ENCODE peak calls at places on chromosomes 16 and 17, in seven cellular contexts. One of them, this sample, is unnamed.

GRCh38 chr16:50114357-50115129 is 38.6 kb upstream of the TENT4B start:
- DNase-seq in pancreas: no peak
- DNase-seq in H9: peak; percentile 30
- DNase-seq in mesendoderm: peak; percentile 77
- DNase-seq in body of pancreas: no peak
- DNase-seq in RWPE1: peak; percentile 15
- DNase-seq in tibial nerve: no peak
- DNase-seq in this sample: no peak

GRCh38 chr17:72119963-72120877 is 600 bp upstream of the SOX9 start:
- DNase-seq in H9: peak; percentile 76
- DNase-seq in RWPE1: peak; percentile 63
- DNase-seq in body of pancreas: peak; percentile 71
- DNase-seq in mesendoderm: peak; percentile 82
- DNase-seq in tibial nerve: peak; percentile 23
- DNase-seq in pancreas: peak; percentile 80
- DNase-seq in this sample: peak; percentile 72

GRCh38 chr16:85926370-85926769 is 27.4 kb downstream of the IRF8 start:
- DNase-seq in RWPE1: no peak
- DNase-seq in H9: no peak
- DNase-seq in body of pancreas: no peak
- DNase-seq in mesendoderm: peak; percentile 51
- DNase-seq in pancreas: no peak
- DNase-seq in tibial nerve: no peak
- DNase-seq in this sample: no peak

GRCh38 chr16:22232277-22233049 is 26.4 kb downstream of the EEF2K start:
- DNase-seq in mesendoderm: no peak
- DNase-seq in tibial nerve: no peak
- DNase-seq in pancreas: peak; percentile 80
- DNase-seq in RWPE1: peak; percentile 66
- DNase-seq in body of pancreas: peak; percentile 92
- DNase-seq in H9: no peak
- DNase-seq in this sample: peak; percentile 77

GRCh38 chr16:89779231-89779912 is 37.1 kb downstream of the FANCA start:
- DNase-seq in pancreas: no peak
- DNase-seq in RWPE1: no peak
- DNase-seq in body of pancreas: no peak
- DNase-seq in H9: no peak
- DNase-seq in mesendoderm: no peak
- DNase-seq in tibial nerve: no peak
- DNase-seq in this sample: no peak

GRCh38 chr17:6047966-6048365 is 22.2 kb upstream of the WSCD1 start:
- DNase-seq in H9: no peak
- DNase-seq in pancreas: no peak
- DNase-seq in mesendoderm: no peak
- DNase-seq in body of pancreas: no peak
- DNase-seq in tibial nerve: no peak
- DNase-seq in RWPE1: no peak
- DNase-seq in this sample: no peak

GRCh38 chr16:79717324-79717848 is 116.8 kb upstream of the MAF start:
- DNase-seq in mesendoderm: peak; percentile 52
- DNase-seq in body of pancreas: no peak
- DNase-seq in pancreas: no peak
- DNase-seq in H9: no peak
- DNase-seq in tibial nerve: no peak
- DNase-seq in RWPE1: no peak
- DNase-seq in this sample: no peak

GRCh38 chr16:66414891-66415290 is 12.2 kb upstream of the BEAN1 start:
- DNase-seq in mesendoderm: no peak
- DNase-seq in tibial nerve: no peak
- DNase-seq in pancreas: no peak
- DNase-seq in body of pancreas: no peak
- DNase-seq in H9: no peak
- DNase-seq in RWPE1: no peak
- DNase-seq in this sample: no peak

GRCh38 chr16:73615256-73615655 is 567.3 kb upstream of the ZFHX3 start:
- DNase-seq in tibial nerve: no peak
- DNase-seq in RWPE1: no peak
- DNase-seq in mesendoderm: no peak
- DNase-seq in body of pancreas: no peak
- DNase-seq in H9: no peak
- DNase-seq in pancreas: no peak
- DNase-seq in this sample: no peak

GRCh38 chr16:2023098-2023925 is 3.4 kb upstream of the NHERF2 start:
- DNase-seq in RWPE1: peak; percentile 89
- DNase-seq in pancreas: peak; percentile 99
- DNase-seq in body of pancreas: peak; percentile 95
- DNase-seq in tibial nerve: peak; percentile 94
- DNase-seq in H9: peak; percentile 94
- DNase-seq in mesendoderm: peak; percentile 90
- DNase-seq in this sample: peak; percentile 96

GRCh38 chr17:75878174-75878998 is at the start of gene TRIM47:
- DNase-seq in RWPE1: peak; percentile 52
- DNase-seq in mesendoderm: peak; percentile 77
- DNase-seq in tibial nerve: peak; percentile 43
- DNase-seq in H9: peak; percentile 69
- DNase-seq in pancreas: peak; percentile 87
- DNase-seq in body of pancreas: peak; percentile 65
- DNase-seq in this sample: peak; percentile 82

GRCh38 chr17:64343833-64344637 is 46.6 kb downstream of the PECAM1 start:
- DNase-seq in pancreas: no peak
- DNase-seq in tibial nerve: peak; percentile 65
- DNase-seq in body of pancreas: peak; percentile 58
- DNase-seq in mesendoderm: peak; percentile 19
- DNase-seq in H9: no peak
- DNase-seq in RWPE1: no peak
- DNase-seq in this sample: peak; percentile 86

GRCh38 chr17:82815790-82816305 is 24.0 kb downstream of the ZNF750 start:
- DNase-seq in tibial nerve: no peak
- DNase-seq in pancreas: no peak
- DNase-seq in mesendoderm: no peak
- DNase-seq in RWPE1: no peak
- DNase-seq in body of pancreas: no peak
- DNase-seq in H9: no peak
- DNase-seq in this sample: no peak

GRCh38 chr17:32518856-32519768 is 32.3 kb downstream of the CDK5R1 start:
- DNase-seq in tibial nerve: no peak
- DNase-seq in body of pancreas: peak; percentile 42
- DNase-seq in pancreas: peak; percentile 73
- DNase-seq in mesendoderm: peak; percentile 96
- DNase-seq in H9: peak; percentile 94
- DNase-seq in RWPE1: peak; percentile 64
- DNase-seq in this sample: peak; percentile 72

GRCh38 chr16:23274968-23275367 is 27.1 kb upstream of the SCNN1B start:
- DNase-seq in pancreas: no peak
- DNase-seq in body of pancreas: no peak
- DNase-seq in mesendoderm: peak; percentile 84
- DNase-seq in tibial nerve: no peak
- DNase-seq in RWPE1: no peak
- DNase-seq in H9: peak; percentile 48
- DNase-seq in this sample: no peak

GRCh38 chr17:62405451-62405850 is 18.2 kb upstream of the METTL2A start:
- DNase-seq in H9: no peak
- DNase-seq in tibial nerve: no peak
- DNase-seq in body of pancreas: no peak
- DNase-seq in pancreas: no peak
- DNase-seq in RWPE1: no peak
- DNase-seq in mesendoderm: no peak
- DNase-seq in this sample: no peak

GRCh38 chr17:33520404-33521032 is 227.4 kb upstream of the ASIC2 start:
- DNase-seq in H9: peak; percentile 85
- DNase-seq in pancreas: peak; percentile 76
- DNase-seq in tibial nerve: peak; percentile 23
- DNase-seq in body of pancreas: peak; percentile 58
- DNase-seq in RWPE1: peak; percentile 55
- DNase-seq in mesendoderm: peak; percentile 67
- DNase-seq in this sample: no peak

GRCh38 chr16:78464833-78465232 is 365.4 kb downstream of the WWOX start:
- DNase-seq in tibial nerve: no peak
- DNase-seq in H9: no peak
- DNase-seq in RWPE1: no peak
- DNase-seq in body of pancreas: no peak
- DNase-seq in pancreas: no peak
- DNase-seq in mesendoderm: no peak
- DNase-seq in this sample: no peak

GRCh38 chr17:64281962-64282752 is 19.1 kb upstream of the TEX2 start:
- DNase-seq in tibial nerve: peak; percentile 60
- DNase-seq in mesendoderm: peak; percentile 74
- DNase-seq in RWPE1: peak; percentile 64
- DNase-seq in pancreas: peak; percentile 58
- DNase-seq in H9: peak; percentile 59
- DNase-seq in body of pancreas: peak; percentile 76
- DNase-seq in this sample: no peak

GRCh38 chr17:19987897-19988296 is 10.3 kb upstream of the AKAP10 start:
- DNase-seq in body of pancreas: no peak
- DNase-seq in mesendoderm: no peak
- DNase-seq in H9: no peak
- DNase-seq in RWPE1: no peak
- DNase-seq in tibial nerve: no peak
- DNase-seq in pancreas: no peak
- DNase-seq in this sample: no peak

GRCh38 chr16:3097266-3097665 is 1.8 kb downstream of the ZSCAN10 start:
- DNase-seq in tibial nerve: no peak
- DNase-seq in body of pancreas: no peak
- DNase-seq in mesendoderm: peak; percentile 36
- DNase-seq in H9: no peak
- DNase-seq in RWPE1: no peak
- DNase-seq in pancreas: no peak
- DNase-seq in this sample: no peak

GRCh38 chr16:68696514-68696913 is 40.6 kb upstream of the CDH1 start:
- DNase-seq in H9: no peak
- DNase-seq in tibial nerve: no peak
- DNase-seq in body of pancreas: no peak
- DNase-seq in RWPE1: no peak
- DNase-seq in mesendoderm: no peak
- DNase-seq in pancreas: no peak
- DNase-seq in this sample: no peak

GRCh38 chr16:83933885-83934683 is 19.0 kb upstream of the OSGIN1 start:
- DNase-seq in pancreas: no peak
- DNase-seq in body of pancreas: no peak
- DNase-seq in mesendoderm: no peak
- DNase-seq in tibial nerve: no peak
- DNase-seq in RWPE1: no peak
- DNase-seq in H9: no peak
- DNase-seq in this sample: no peak

GRCh38 chr16:21125191-21125590 is 25.5 kb downstream of the DNAH3 start:
- DNase-seq in body of pancreas: no peak
- DNase-seq in RWPE1: no peak
- DNase-seq in pancreas: no peak
- DNase-seq in H9: no peak
- DNase-seq in tibial nerve: no peak
- DNase-seq in mesendoderm: no peak
- DNase-seq in this sample: no peak

GRCh38 chr17:924711-925480 is 54.7 kb downstream of the NXN start:
- DNase-seq in pancreas: no peak
- DNase-seq in body of pancreas: no peak
- DNase-seq in mesendoderm: peak; percentile 81
- DNase-seq in H9: peak; percentile 69
- DNase-seq in tibial nerve: no peak
- DNase-seq in RWPE1: peak; percentile 83
- DNase-seq in this sample: no peak
- H3K27ac ChIP-seq in pancreas: no peak overlapping the region
- H3K27ac ChIP-seq in body of pancreas: no peak overlapping the region
- H3K27ac ChIP-seq in mesendoderm: peak overlapping the region; percentile 65
- H3K27ac ChIP-seq in H9: no peak overlapping the region
- H3K27ac ChIP-seq in tibial nerve: no peak overlapping the region
- H3K27ac ChIP-seq in RWPE1: peak overlapping the region; percentile 100
- H3K27ac ChIP-seq in this sample: peak overlapping the region; percentile 63

DNA sequence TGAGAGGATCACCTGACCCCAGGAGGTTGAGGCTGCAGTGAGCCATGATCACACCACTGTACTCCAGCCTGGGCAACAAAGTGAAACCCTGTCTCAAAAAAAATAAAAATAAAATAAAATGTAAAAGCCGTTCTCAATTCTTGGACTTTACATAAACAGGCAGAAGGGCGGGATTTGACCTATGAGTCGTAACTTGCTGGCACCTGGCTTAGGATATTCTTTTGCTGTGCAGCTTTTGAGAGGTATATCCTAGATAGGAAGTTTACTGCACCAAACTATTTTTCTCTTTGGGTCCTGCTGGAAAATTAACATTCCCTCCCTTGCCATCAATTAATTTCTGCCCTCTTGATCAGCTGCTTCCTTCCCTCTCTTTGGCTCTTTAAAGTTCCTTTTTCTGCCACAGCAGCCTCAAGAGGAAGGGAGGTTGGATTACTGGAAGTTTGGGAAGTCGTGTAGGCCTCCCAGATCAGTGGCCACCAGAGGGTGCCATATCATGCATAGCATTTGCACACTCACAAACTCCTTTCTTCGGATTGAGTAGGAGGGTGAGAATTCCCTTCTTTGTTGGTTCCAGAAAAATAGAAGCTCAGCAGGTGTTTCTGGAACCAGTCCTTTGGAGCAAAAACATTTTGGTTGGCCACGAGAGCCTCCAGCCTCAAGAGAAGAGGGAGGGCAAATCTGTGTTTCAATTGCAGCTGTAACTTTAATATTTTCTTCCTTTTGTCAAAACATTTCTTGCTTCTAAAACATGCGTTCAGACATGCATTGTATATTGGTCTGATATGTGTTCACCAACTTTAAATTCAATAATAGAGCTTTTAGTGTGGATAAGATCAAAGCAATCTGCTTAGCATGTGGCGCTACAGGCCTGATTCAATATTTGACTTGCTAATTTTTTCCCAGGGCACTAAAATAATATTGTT is 147.3 kb downstream of the CCDC182 start:
- DNase-seq in H9: peak; percentile 83
- DNase-seq in mesendoderm: peak; percentile 87
- DNase-seq in body of pancreas: peak; percentile 81
- DNase-seq in pancreas: peak; percentile 72
- DNase-seq in tibial nerve: peak; percentile 80
- DNase-seq in RWPE1: peak; percentile 62
- DNase-seq in this sample: peak; percentile 63
- H3K27ac ChIP-seq in H9: no peak overlapping the region
- H3K27ac ChIP-seq in mesendoderm: no peak overlapping the region
- H3K27ac ChIP-seq in body of pancreas: no peak overlapping the region
- H3K27ac ChIP-seq in pancreas: no peak overlapping the region
- H3K27ac ChIP-seq in tibial nerve: no peak overlapping the region
- H3K27ac ChIP-seq in RWPE1: peak overlapping the region; percentile 49
- H3K27ac ChIP-seq in this sample: no peak overlapping the region

GRCh38 chr17:80779336-80779735 is 212.3 kb upstream of the CHMP6 start:
- DNase-seq in body of pancreas: no peak
- DNase-seq in H9: no peak
- DNase-seq in mesendoderm: no peak
- DNase-seq in tibial nerve: no peak
- DNase-seq in pancreas: peak; percentile 35
- DNase-seq in RWPE1: no peak
- DNase-seq in this sample: no peak
- H3K27ac ChIP-seq in body of pancreas: no peak overlapping the region
- H3K27ac ChIP-seq in H9: no peak overlapping the region
- H3K27ac ChIP-seq in mesendoderm: no peak overlapping the region
- H3K27ac ChIP-seq in tibial nerve: no peak overlapping the region
- H3K27ac ChIP-seq in pancreas: no peak overlapping the region
- H3K27ac ChIP-seq in RWPE1: peak overlapping the region; percentile 49
- H3K27ac ChIP-seq in this sample: no peak overlapping the region

DNA sequence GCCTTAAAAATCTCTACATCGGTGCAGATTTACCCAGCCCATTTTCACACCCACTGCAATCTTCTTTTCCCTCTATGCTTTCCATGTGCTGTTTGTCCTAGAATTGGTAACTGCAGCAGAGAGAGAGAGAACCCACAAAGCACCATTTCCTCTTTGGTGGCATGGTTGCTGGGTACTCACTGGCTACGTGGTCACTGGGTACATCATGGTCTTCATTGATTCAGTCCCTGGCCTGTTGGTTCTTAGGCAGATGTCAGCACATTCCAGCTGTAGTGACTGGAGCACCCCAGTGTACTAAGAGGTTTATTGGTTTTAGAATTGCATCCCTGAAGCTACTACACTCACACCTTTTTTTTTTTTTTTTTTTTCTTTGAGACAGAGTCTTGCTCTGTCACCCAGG is 156.1 kb upstream of the CACNG5 start:
- DNase-seq in tibial nerve: no peak
- DNase-seq in H9: no peak
- DNase-seq in body of pancreas: no peak
- DNase-seq in RWPE1: no peak
- DNase-seq in mesendoderm: no peak
- DNase-seq in pancreas: no peak
- DNase-seq in this sample: no peak
- H3K27ac ChIP-seq in tibial nerve: peak overlapping the region; percentile 64
- H3K27ac ChIP-seq in H9: no peak overlapping the region
- H3K27ac ChIP-seq in body of pancreas: no peak overlapping the region
- H3K27ac ChIP-seq in RWPE1: no peak overlapping the region
- H3K27ac ChIP-seq in mesendoderm: no peak overlapping the region
- H3K27ac ChIP-seq in pancreas: no peak overlapping the region
- H3K27ac ChIP-seq in this sample: no peak overlapping the region